ENCODE peak calls at places on chromosome 4, in six cellular contexts. J is caudate nucleus, L is NCI-H1092, S is NCI-H226, H is T-helper 17 cell, G is NCI-H510A treated with DMSO at 0.1 percent for 48 hours. W is an unnamed sample.

GRCh38 chr4:39846135-39846534 is 131.6 kb downstream of the PDS5A start:
- DNase-seq in J (no peak), L (no peak), S (peak; percentile 37), H (no peak), G (no peak), W (no peak)

GRCh38 chr4:139609647-139610046 is 53.6 kb upstream of the SETD7 start:
- DNase-seq in J (no peak), L (no peak), S (no peak), H (no peak), G (no peak), W (no peak)

GRCh38 chr4:98626350-98626749 is 32.1 kb downstream of the TSPAN5 start:
- DNase-seq in J (no peak), L (no peak), S (peak; percentile 94), H (no peak), G (no peak), W (no peak)

GRCh38 chr4:76342803-76343202 is 36.3 kb downstream of the STBD1 start:
- DNase-seq in J (no peak), L (no peak), S (no peak), H (no peak), G (no peak), W (no peak)

GRCh38 chr4:76212851-76213414 is 691 bp downstream of the SCARB2 start:
- DNase-seq in J (no peak), L (no peak), S (no peak), H (peak; percentile 31), G (peak; percentile 70), W (no peak)

GRCh38 chr4:26839534-26839951 is 21.1 kb upstream of the STIM2 start:
- DNase-seq in J (no peak), L (no peak), S (no peak), H (no peak), G (no peak), W (no peak)

GRCh38 chr4:56055027-56055976 is 106.6 kb downstream of the CEP135 start:
- DNase-seq in J (no peak), L (no peak), S (no peak), H (no peak), G (no peak), W (no peak)

GRCh38 chr4:6221296-6221850 is 21.0 kb upstream of the JAKMIP1 start:
- DNase-seq in J (peak; percentile 65), L (peak; percentile 52), S (no peak), H (no peak), G (no peak), W (no peak)

GRCh38 chr4:183264614-183265013 is 55.5 kb downstream of the CLDN22 start:
- DNase-seq in J (no peak), L (no peak), S (no peak), H (no peak), G (no peak), W (no peak)

W was measured in DMS153.